ENCODE peak calls at places on chromosomes 16 and 17, in five cellular contexts. One of them, this sample, is unnamed.

GRCh38 chr17:27621557-27621956 is 9.4 kb upstream of the LGALS9 start:
- DNase-seq in NCI-H1092 treated with DMSO at 0.1 percent for 48 hours: no peak
- DNase-seq in left kidney: no peak
- DNase-seq in activated T-cell treated with anti-CD3 and anti-CD28 coated beads, Interleukin-2, amount 50 U/mL, for 4 hours: no peak
- DNase-seq in T-helper 22 cell: no peak
- DNase-seq in this sample: no peak

GRCh38 chr17:58381124-58381838 is 29.3 kb upstream of the SUPT4H1 start:
- DNase-seq in T-helper 22 cell: no peak
- DNase-seq in activated T-cell treated with anti-CD3 and anti-CD28 coated beads, Interleukin-2, amount 50 U/mL, for 4 hours: no peak
- DNase-seq in left kidney: peak
- DNase-seq in NCI-H1092 treated with DMSO at 0.1 percent for 48 hours: no peak
- DNase-seq in this sample: peak

GRCh38 chr16:59478806-59479205 is 744.7 kb upstream of the GOT2 start:
- DNase-seq in activated T-cell treated with anti-CD3 and anti-CD28 coated beads, Interleukin-2, amount 50 U/mL, for 4 hours: no peak
- DNase-seq in T-helper 22 cell: no peak
- DNase-seq in NCI-H1092 treated with DMSO at 0.1 percent for 48 hours: no peak
- DNase-seq in left kidney: no peak
- DNase-seq in this sample: no peak

GRCh38 chr16:84806256-84806889 is 13.4 kb upstream of the CRISPLD2 start:
- DNase-seq in NCI-H1092 treated with DMSO at 0.1 percent for 48 hours: no peak
- DNase-seq in activated T-cell treated with anti-CD3 and anti-CD28 coated beads, Interleukin-2, amount 50 U/mL, for 4 hours: no peak
- DNase-seq in T-helper 22 cell: no peak
- DNase-seq in left kidney: no peak
- DNase-seq in this sample: no peak

GRCh38 chr16:89924298-89924924 is 1.3 kb downstream of the TUBB3 start:
- DNase-seq in NCI-H1092 treated with DMSO at 0.1 percent for 48 hours: peak
- DNase-seq in left kidney: peak
- DNase-seq in T-helper 22 cell: no peak
- DNase-seq in activated T-cell treated with anti-CD3 and anti-CD28 coated beads, Interleukin-2, amount 50 U/mL, for 4 hours: no peak
- DNase-seq in this sample: peak

GRCh38 chr17:16944334-16945140 is 27.4 kb downstream of the TNFRSF13B start:
- DNase-seq in activated T-cell treated with anti-CD3 and anti-CD28 coated beads, Interleukin-2, amount 50 U/mL, for 4 hours: no peak
- DNase-seq in NCI-H1092 treated with DMSO at 0.1 percent for 48 hours: no peak
- DNase-seq in T-helper 22 cell: no peak
- DNase-seq in left kidney: no peak
- DNase-seq in this sample: no peak

GRCh38 chr17:44913676-44914075 is 1.6 kb downstream of the GFAP start:
- DNase-seq in activated T-cell treated with anti-CD3 and anti-CD28 coated beads, Interleukin-2, amount 50 U/mL, for 4 hours: no peak
- DNase-seq in left kidney: no peak
- DNase-seq in T-helper 22 cell: no peak
- DNase-seq in NCI-H1092 treated with DMSO at 0.1 percent for 48 hours: no peak
- DNase-seq in this sample: no peak

GRCh38 chr16:85177448-85177846 is 65.2 kb upstream of the CIBAR2 start:
- DNase-seq in NCI-H1092 treated with DMSO at 0.1 percent for 48 hours: no peak
- DNase-seq in left kidney: no peak
- DNase-seq in activated T-cell treated with anti-CD3 and anti-CD28 coated beads, Interleukin-2, amount 50 U/mL, for 4 hours: no peak
- DNase-seq in T-helper 22 cell: no peak
- DNase-seq in this sample: no peak

GRCh38 chr16:47018223-47018891 is 44.9 kb upstream of the DNAJA2 start:
- DNase-seq in left kidney: peak
- DNase-seq in NCI-H1092 treated with DMSO at 0.1 percent for 48 hours: peak
- DNase-seq in T-helper 22 cell: no peak
- DNase-seq in activated T-cell treated with anti-CD3 and anti-CD28 coated beads, Interleukin-2, amount 50 U/mL, for 4 hours: peak
- DNase-seq in this sample: peak

GRCh38 chr17:61352771-61353170 is 46.9 kb upstream of the TBX2 start:
- DNase-seq in activated T-cell treated with anti-CD3 and anti-CD28 coated beads, Interleukin-2, amount 50 U/mL, for 4 hours: no peak
- DNase-seq in NCI-H1092 treated with DMSO at 0.1 percent for 48 hours: no peak
- DNase-seq in left kidney: peak
- DNase-seq in T-helper 22 cell: no peak
- DNase-seq in this sample: no peak

GRCh38 chr17:76240461-76241204 is at the start of gene RNF157:
- DNase-seq in NCI-H1092 treated with DMSO at 0.1 percent for 48 hours: peak
- DNase-seq in left kidney: peak
- DNase-seq in activated T-cell treated with anti-CD3 and anti-CD28 coated beads, Interleukin-2, amount 50 U/mL, for 4 hours: peak
- DNase-seq in T-helper 22 cell: peak
- DNase-seq in this sample: peak

GRCh38 chr17:63703029-63703428 is 3.1 kb upstream of the LIMD2 start:
- DNase-seq in NCI-H1092 treated with DMSO at 0.1 percent for 48 hours: no peak
- DNase-seq in activated T-cell treated with anti-CD3 and anti-CD28 coated beads, Interleukin-2, amount 50 U/mL, for 4 hours: no peak
- DNase-seq in left kidney: no peak
- DNase-seq in T-helper 22 cell: no peak
- DNase-seq in this sample: no peak

GRCh38 chr17:82006468-82007227 is 16.0 kb downstream of the CENPX start:
- DNase-seq in left kidney: no peak
- DNase-seq in activated T-cell treated with anti-CD3 and anti-CD28 coated beads, Interleukin-2, amount 50 U/mL, for 4 hours: no peak
- DNase-seq in NCI-H1092 treated with DMSO at 0.1 percent for 48 hours: no peak
- DNase-seq in T-helper 22 cell: no peak
- DNase-seq in this sample: peak

GRCh38 chr16:54937673-54938350 is 7.1 kb downstream of the IRX5 start:
- DNase-seq in activated T-cell treated with anti-CD3 and anti-CD28 coated beads, Interleukin-2, amount 50 U/mL, for 4 hours: no peak
- DNase-seq in left kidney: no peak
- DNase-seq in T-helper 22 cell: no peak
- DNase-seq in NCI-H1092 treated with DMSO at 0.1 percent for 48 hours: no peak
- DNase-seq in this sample: no peak

GRCh38 chr16:50279142-50279865 is 13.0 kb downstream of the ADCY7 start:
- DNase-seq in NCI-H1092 treated with DMSO at 0.1 percent for 48 hours: no peak
- DNase-seq in activated T-cell treated with anti-CD3 and anti-CD28 coated beads, Interleukin-2, amount 50 U/mL, for 4 hours: no peak
- DNase-seq in left kidney: no peak
- DNase-seq in T-helper 22 cell: no peak
- DNase-seq in this sample: no peak

GRCh38 chr16:87384162-87384999 is 805 bp upstream of the FBXO31 start:
- DNase-seq in T-helper 22 cell: no peak
- DNase-seq in NCI-H1092 treated with DMSO at 0.1 percent for 48 hours: peak
- DNase-seq in left kidney: no peak
- DNase-seq in activated T-cell treated with anti-CD3 and anti-CD28 coated beads, Interleukin-2, amount 50 U/mL, for 4 hours: no peak
- DNase-seq in this sample: no peak

GRCh38 chr17:37276475-37276874 is 99.3 kb upstream of the C17orf78 start:
- DNase-seq in left kidney: no peak
- DNase-seq in activated T-cell treated with anti-CD3 and anti-CD28 coated beads, Interleukin-2, amount 50 U/mL, for 4 hours: no peak
- DNase-seq in NCI-H1092 treated with DMSO at 0.1 percent for 48 hours: no peak
- DNase-seq in T-helper 22 cell: no peak
- DNase-seq in this sample: no peak

GRCh38 chr17:18259621-18260331 is 686 bp upstream of the MIEF2 start:
- DNase-seq in activated T-cell treated with anti-CD3 and anti-CD28 coated beads, Interleukin-2, amount 50 U/mL, for 4 hours: no peak
- DNase-seq in T-helper 22 cell: no peak
- DNase-seq in NCI-H1092 treated with DMSO at 0.1 percent for 48 hours: no peak
- DNase-seq in left kidney: no peak
- DNase-seq in this sample: peak

GRCh38 chr16:84465154-84465553 is 39.3 kb downstream of the MEAK7 start:
- DNase-seq in T-helper 22 cell: no peak
- DNase-seq in activated T-cell treated with anti-CD3 and anti-CD28 coated beads, Interleukin-2, amount 50 U/mL, for 4 hours: no peak
- DNase-seq in NCI-H1092 treated with DMSO at 0.1 percent for 48 hours: no peak
- DNase-seq in left kidney: no peak
- DNase-seq in this sample: no peak

GRCh38 chr17:66855204-66855603 is 20.3 kb downstream of the CACNG5 start:
- DNase-seq in T-helper 22 cell: no peak
- DNase-seq in activated T-cell treated with anti-CD3 and anti-CD28 coated beads, Interleukin-2, amount 50 U/mL, for 4 hours: peak
- DNase-seq in NCI-H1092 treated with DMSO at 0.1 percent for 48 hours: no peak
- DNase-seq in left kidney: no peak
- DNase-seq in this sample: no peak

GRCh38 chr16:1271380-1271749 is 15.5 kb downstream of the TPSD1 start:
- DNase-seq in NCI-H1092 treated with DMSO at 0.1 percent for 48 hours: no peak
- DNase-seq in T-helper 22 cell: no peak
- DNase-seq in left kidney: no peak
- DNase-seq in activated T-cell treated with anti-CD3 and anti-CD28 coated beads, Interleukin-2, amount 50 U/mL, for 4 hours: no peak
- DNase-seq in this sample: no peak

GRCh38 chr17:61981323-61981722 is 53.5 kb upstream of the INTS2 start:
- DNase-seq in NCI-H1092 treated with DMSO at 0.1 percent for 48 hours: no peak
- DNase-seq in T-helper 22 cell: no peak
- DNase-seq in activated T-cell treated with anti-CD3 and anti-CD28 coated beads, Interleukin-2, amount 50 U/mL, for 4 hours: no peak
- DNase-seq in left kidney: no peak
- DNase-seq in this sample: no peak

GRCh38 chr16:10609410-10609774 is 29.0 kb upstream of the EMP2 start:
- DNase-seq in activated T-cell treated with anti-CD3 and anti-CD28 coated beads, Interleukin-2, amount 50 U/mL, for 4 hours: no peak
- DNase-seq in NCI-H1092 treated with DMSO at 0.1 percent for 48 hours: no peak
- DNase-seq in left kidney: no peak
- DNase-seq in T-helper 22 cell: no peak
- DNase-seq in this sample: no peak

GRCh38 chr17:82238562-82239201 is 9.8 kb downstream of the SLC16A3 start:
- DNase-seq in T-helper 22 cell: peak
- DNase-seq in left kidney: peak
- DNase-seq in activated T-cell treated with anti-CD3 and anti-CD28 coated beads, Interleukin-2, amount 50 U/mL, for 4 hours: peak
- DNase-seq in NCI-H1092 treated with DMSO at 0.1 percent for 48 hours: no peak
- DNase-seq in this sample: peak